ENCODE peak calls at places on chromosomes 12 and 14, in four cellular contexts. One of them, this sample, is unnamed.

GRCh38 chr14:26281280-26281998 is 316.4 kb downstream of the NOVA1 start:
- DNase-seq in K562: peak
- DNase-seq in HepG2: peak
- DNase-seq in HCT116: no peak
- DNase-seq in this sample: peak

GRCh38 chr12:154058-154457 is 59.9 kb downstream of the SLC6A12 start:
- DNase-seq in K562: no peak
- DNase-seq in HepG2: no peak
- DNase-seq in HCT116: no peak
- DNase-seq in this sample: no peak

GRCh38 chr12:19886805-19887105 is 447.5 kb downstream of the AEBP2 start:
- DNase-seq in K562: no peak
- DNase-seq in HepG2: no peak
- DNase-seq in HCT116: no peak
- DNase-seq in this sample: no peak

GRCh38 chr14:56294125-56294524 is 175.9 kb downstream of the PELI2 start:
- DNase-seq in K562: no peak
- DNase-seq in HepG2: no peak
- DNase-seq in HCT116: no peak
- DNase-seq in this sample: peak

GRCh38 chr12:124786065-124786964 is 77.3 kb downstream of the SCARB1 start:
- DNase-seq in K562: no peak
- DNase-seq in HepG2: no peak
- DNase-seq in HCT116: no peak
- DNase-seq in this sample: no peak

GRCh38 chr12:88371416-88372183 is 208.7 kb downstream of the KITLG start:
- DNase-seq in K562: no peak
- DNase-seq in HepG2: no peak
- DNase-seq in HCT116: no peak
- DNase-seq in this sample: no peak

GRCh38 chr12:119936705-119937323 is 52.2 kb upstream of the BICDL1 start:
- DNase-seq in K562: no peak
- DNase-seq in HepG2: no peak
- DNase-seq in HCT116: no peak
- DNase-seq in this sample: no peak

GRCh38 chr12:54526800-54527630 is 22.4 kb upstream of the PDE1B start:
- DNase-seq in K562: peak
- DNase-seq in HepG2: peak
- DNase-seq in HCT116: peak
- DNase-seq in this sample: peak

GRCh38 chr12:2267624-2268477 is 215.1 kb downstream of the CACNA1C start:
- DNase-seq in K562: no peak
- DNase-seq in HepG2: no peak
- DNase-seq in HCT116: no peak
- DNase-seq in this sample: no peak

GRCh38 chr14:96519970-96520369 is 17.8 kb downstream of the PAPOLA start:
- DNase-seq in K562: no peak
- DNase-seq in HepG2: no peak
- DNase-seq in HCT116: no peak
- DNase-seq in this sample: no peak

GRCh38 chr12:122081697-122082221 is 3.2 kb downstream of the MLXIP start:
- DNase-seq in K562: no peak
- DNase-seq in HepG2: no peak
- DNase-seq in HCT116: no peak
- DNase-seq in this sample: no peak

GRCh38 chr14:51442513-51443175 is 202.6 kb downstream of the TMX1 start:
- DNase-seq in K562: no peak
- DNase-seq in HepG2: no peak
- DNase-seq in HCT116: no peak
- DNase-seq in this sample: no peak

DNA sequence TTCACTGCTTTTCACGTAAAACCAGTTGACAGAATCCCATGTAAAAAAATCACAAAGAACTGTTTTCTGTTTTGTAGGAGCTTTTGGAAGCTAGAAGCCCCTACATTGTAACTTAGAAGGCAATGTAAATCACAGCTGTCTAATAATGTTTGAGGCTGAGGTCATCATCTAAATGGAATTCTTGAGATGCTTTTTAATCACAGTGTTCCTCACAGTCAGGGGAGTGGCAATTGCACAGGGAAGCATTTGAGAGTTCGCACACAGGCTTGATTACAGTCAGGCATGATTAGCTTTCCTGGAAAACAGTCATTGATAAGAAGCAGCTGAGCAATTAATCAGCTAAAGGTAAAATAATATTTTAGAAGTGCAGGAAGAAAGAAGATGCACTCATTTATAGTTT is 2.9 kb downstream of the SLC17A8 start:
- DNase-seq in K562: no peak
- DNase-seq in HepG2: no peak
- DNase-seq in HCT116: no peak
- DNase-seq in this sample: no peak
- TF ChIP-seq JUND in K562: no peak
- TF ChIP-seq JUND in HepG2: no peak
- TF ChIP-seq JUND in HCT116: no peak
- TF ChIP-seq JUND in this sample: no peak

DNA sequence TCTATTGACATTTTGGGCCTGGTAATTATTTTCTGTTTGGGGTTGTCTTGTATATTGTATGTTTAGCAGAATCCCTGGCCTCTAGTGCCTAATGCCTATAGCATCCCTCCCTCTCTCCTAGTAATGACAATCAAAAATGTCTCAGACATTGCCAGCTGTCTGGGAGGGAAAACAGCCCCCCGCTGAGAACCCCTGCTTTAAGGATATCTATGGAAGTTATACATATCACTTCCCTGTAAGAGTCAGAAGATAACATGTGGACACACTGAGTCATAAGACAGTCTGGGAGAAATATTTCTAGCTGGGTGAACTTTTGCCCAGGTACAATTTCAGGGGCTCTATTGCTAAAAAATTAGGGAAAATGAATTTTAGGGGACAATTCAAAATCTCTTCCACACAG is 255.0 kb downstream of the PAWR start:
- DNase-seq in K562: no peak
- DNase-seq in HepG2: no peak
- DNase-seq in HCT116: no peak
- DNase-seq in this sample: no peak
- TF ChIP-seq JUND in K562: no peak
- TF ChIP-seq JUND in HepG2: no peak
- TF ChIP-seq JUND in HCT116: no peak
- TF ChIP-seq JUND in this sample: no peak

DNA sequence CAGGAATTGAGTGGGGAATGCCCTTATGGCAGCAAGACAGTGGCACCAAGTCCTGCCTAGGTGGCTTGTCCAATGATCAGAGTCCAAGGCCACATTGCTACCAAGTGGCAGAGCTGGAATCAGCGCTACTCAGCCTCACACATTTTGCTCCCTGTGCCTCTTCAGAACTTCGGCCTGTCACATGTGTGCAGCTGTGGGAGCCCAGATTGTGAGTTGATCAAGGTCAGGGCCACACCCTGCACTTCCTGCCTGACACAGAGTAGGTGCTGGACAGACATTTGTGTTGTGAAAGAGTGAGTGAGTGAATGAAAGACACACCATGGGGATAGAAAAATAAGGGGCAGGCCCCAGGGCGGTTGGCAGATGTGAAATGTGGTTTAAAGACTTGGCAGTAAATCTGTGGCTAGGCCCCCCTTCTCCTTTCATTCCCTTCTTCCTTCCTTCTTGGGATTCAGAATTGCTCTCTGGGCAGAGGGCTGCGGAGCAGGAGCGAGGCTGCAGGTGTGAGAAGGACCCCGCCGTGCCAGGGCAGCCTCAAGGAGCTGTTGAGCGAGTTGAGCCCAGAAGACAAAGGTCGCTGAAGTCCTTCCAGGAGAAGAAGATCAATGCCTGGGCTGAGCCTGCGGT is 83.5 kb downstream of the SLC25A47 start:
- DNase-seq in K562: peak
- DNase-seq in HepG2: peak
- DNase-seq in HCT116: no peak
- DNase-seq in this sample: no peak
- TF ChIP-seq JUND in K562: no peak
- TF ChIP-seq JUND in HepG2: no peak
- TF ChIP-seq JUND in HCT116: peak
- TF ChIP-seq JUND in this sample: no peak

DNA sequence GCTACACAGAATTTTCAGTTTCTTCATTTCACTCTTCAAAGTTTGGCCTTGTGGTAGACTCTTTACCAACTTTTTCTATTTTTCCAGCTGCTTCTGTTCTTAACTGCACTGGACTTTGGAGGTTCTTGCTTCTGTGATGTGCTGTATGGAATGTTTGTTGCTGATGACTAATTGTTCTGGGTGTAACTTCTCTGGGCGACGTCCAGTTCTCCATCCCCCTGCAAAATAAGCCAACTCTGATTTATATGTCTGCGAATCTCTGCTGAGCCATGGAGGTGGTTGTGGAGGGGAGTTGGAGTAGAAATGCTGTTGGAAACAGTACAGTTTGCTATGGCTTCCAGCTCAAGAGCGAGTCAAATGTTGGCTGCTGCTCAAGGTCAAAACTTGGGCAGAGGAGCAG is 113.9 kb upstream of the DYRK2 start:
- DNase-seq in K562: no peak
- DNase-seq in HepG2: no peak
- DNase-seq in HCT116: no peak
- DNase-seq in this sample: no peak
- TF ChIP-seq JUND in K562: no peak
- TF ChIP-seq JUND in HepG2: no peak
- TF ChIP-seq JUND in HCT116: no peak
- TF ChIP-seq JUND in this sample: no peak

This sample was measured in T47D.